ENCODE peak calls at places on chromosomes 12 and 14, in six cellular contexts. One of them, this sample, is unnamed.

GRCh38 chr12:44875954-44876553 is at the start of gene NELL2:
- DNase-seq in substantia nigra: no peak
- DNase-seq in NCI-H1092: peak; percentile 89
- DNase-seq in NCI-H460: peak; percentile 38
- DNase-seq in erythroblast: peak; percentile 2
- DNase-seq in foreskin fibroblast: peak; percentile 63
- DNase-seq in this sample: peak; percentile 30

GRCh38 chr12:113381237-113381636 is 22.4 kb downstream of the SDS start:
- DNase-seq in substantia nigra: no peak
- DNase-seq in NCI-H1092: no peak
- DNase-seq in NCI-H460: no peak
- DNase-seq in erythroblast: no peak
- DNase-seq in foreskin fibroblast: no peak
- DNase-seq in this sample: no peak

GRCh38 chr12:93032748-93033147 is 103.7 kb upstream of the EEA1 start:
- DNase-seq in substantia nigra: no peak
- DNase-seq in NCI-H1092: no peak
- DNase-seq in NCI-H460: no peak
- DNase-seq in erythroblast: no peak
- DNase-seq in foreskin fibroblast: peak; percentile 43
- DNase-seq in this sample: no peak

GRCh38 chr12:132117558-132117875 is 26.6 kb downstream of the DDX51 start:
- DNase-seq in substantia nigra: no peak
- DNase-seq in NCI-H1092: no peak
- DNase-seq in NCI-H460: no peak
- DNase-seq in erythroblast: peak; percentile 47
- DNase-seq in foreskin fibroblast: no peak
- DNase-seq in this sample: no peak

GRCh38 chr14:34895277-34895676 is 20.1 kb upstream of the BAZ1A start:
- DNase-seq in substantia nigra: no peak
- DNase-seq in NCI-H1092: no peak
- DNase-seq in NCI-H460: no peak
- DNase-seq in erythroblast: no peak
- DNase-seq in foreskin fibroblast: no peak
- DNase-seq in this sample: no peak

GRCh38 chr14:39426605-39427004 is 5.6 kb downstream of the FBXO33 start:
- DNase-seq in substantia nigra: no peak
- DNase-seq in NCI-H1092: peak; percentile 11
- DNase-seq in NCI-H460: no peak
- DNase-seq in erythroblast: no peak
- DNase-seq in foreskin fibroblast: peak; percentile 70
- DNase-seq in this sample: no peak

GRCh38 chr12:65372574-65372973 is 94.1 kb downstream of the MSRB3 start:
- DNase-seq in substantia nigra: no peak
- DNase-seq in NCI-H1092: no peak
- DNase-seq in NCI-H460: no peak
- DNase-seq in erythroblast: no peak
- DNase-seq in foreskin fibroblast: peak; percentile 4
- DNase-seq in this sample: no peak

GRCh38 chr14:79395061-79395460 is 816.2 kb downstream of the DIO2 start:
- DNase-seq in substantia nigra: no peak
- DNase-seq in NCI-H1092: no peak
- DNase-seq in NCI-H460: peak; percentile 74
- DNase-seq in erythroblast: no peak
- DNase-seq in foreskin fibroblast: no peak
- DNase-seq in this sample: no peak

GRCh38 chr12:104855599-104855998 is 102.5 kb downstream of the SLC41A2 start:
- DNase-seq in substantia nigra: no peak
- DNase-seq in NCI-H1092: no peak
- DNase-seq in NCI-H460: no peak
- DNase-seq in erythroblast: no peak
- DNase-seq in foreskin fibroblast: no peak
- DNase-seq in this sample: no peak

GRCh38 chr12:132746621-132747020 is 15.0 kb downstream of the ANKLE2 start:
- DNase-seq in substantia nigra: no peak
- DNase-seq in NCI-H1092: no peak
- DNase-seq in NCI-H460: no peak
- DNase-seq in erythroblast: no peak
- DNase-seq in foreskin fibroblast: no peak
- DNase-seq in this sample: no peak

GRCh38 chr12:89733579-89734201 is 25.1 kb upstream of the ATP2B1 start:
- DNase-seq in substantia nigra: no peak
- DNase-seq in NCI-H1092: no peak
- DNase-seq in NCI-H460: no peak
- DNase-seq in erythroblast: peak; percentile 36
- DNase-seq in foreskin fibroblast: peak; percentile 93
- DNase-seq in this sample: no peak

GRCh38 chr14:89635615-89636014 is 218.6 kb upstream of the FOXN3 start:
- DNase-seq in substantia nigra: no peak
- DNase-seq in NCI-H1092: no peak
- DNase-seq in NCI-H460: no peak
- DNase-seq in erythroblast: no peak
- DNase-seq in foreskin fibroblast: no peak
- DNase-seq in this sample: no peak

GRCh38 chr14:50521912-50522341 is 10.4 kb downstream of the MAP4K5 start:
- DNase-seq in substantia nigra: no peak
- DNase-seq in NCI-H1092: no peak
- DNase-seq in NCI-H460: no peak
- DNase-seq in erythroblast: no peak
- DNase-seq in foreskin fibroblast: peak; percentile 33
- DNase-seq in this sample: no peak

GRCh38 chr12:47419500-47419899 is 286.3 kb downstream of the RPAP3 start:
- DNase-seq in substantia nigra: no peak
- DNase-seq in NCI-H1092: no peak
- DNase-seq in NCI-H460: no peak
- DNase-seq in erythroblast: no peak
- DNase-seq in foreskin fibroblast: peak; percentile 22
- DNase-seq in this sample: no peak

GRCh38 chr12:115632323-115632722 is 645.2 kb downstream of the MED13L start:
- DNase-seq in substantia nigra: no peak
- DNase-seq in NCI-H1092: no peak
- DNase-seq in NCI-H460: no peak
- DNase-seq in erythroblast: no peak
- DNase-seq in foreskin fibroblast: peak; percentile 23
- DNase-seq in this sample: no peak

GRCh38 chr14:61197416-61197815 is 83.7 kb downstream of the TMEM30B start:
- DNase-seq in substantia nigra: no peak
- DNase-seq in NCI-H1092: no peak
- DNase-seq in NCI-H460: no peak
- DNase-seq in erythroblast: no peak
- DNase-seq in foreskin fibroblast: no peak
- DNase-seq in this sample: no peak

GRCh38 chr14:65770681-65771080 is 358.2 kb downstream of the FUT8 start:
- DNase-seq in substantia nigra: no peak
- DNase-seq in NCI-H1092: no peak
- DNase-seq in NCI-H460: no peak
- DNase-seq in erythroblast: no peak
- DNase-seq in foreskin fibroblast: no peak
- DNase-seq in this sample: no peak